ENCODE peak calls at places on chromosomes 11 and 22, in seven cellular contexts. I, P, U, X, Y, B and D are unnamed samples.
A peak's percentile ranks its signal among the peaks of the same experiment; 100 is the strongest.

GRCh38 chr11:134333951-134334350 is 2.2 kb downstream of the GLB1L2 start:
- DNase-seq in X (no peak), I (no peak), B (no peak), Y (no peak), P (peak; percentile 45), U (no peak), D (no peak)

GRCh38 chr11:88405853-88406252 is 68.3 kb upstream of the CTSC start:
- DNase-seq in Y (no peak), P (no peak), B (no peak), X (no peak), I (no peak), U (no peak), D (no peak)

GRCh38 chr11:75388386-75389275 is 10.7 kb upstream of the RPS3 start:
- DNase-seq in Y (peak; percentile 86), B (peak; percentile 81), X (peak; percentile 72), I (peak; percentile 86), U (peak; percentile 75), P (peak; percentile 82), D (peak; percentile 94)

GRCh38 chr11:12377106-12377823 is at the start of gene PARVA:
- DNase-seq in P (no peak), B (peak; percentile 75), U (no peak), I (no peak), Y (peak; percentile 85), X (peak; percentile 72), D (no peak)

GRCh38 chr11:23313001-23313400 is 452.7 kb upstream of the CCDC179 start:
- DNase-seq in Y (no peak), B (no peak), P (no peak), I (no peak), U (no peak), X (no peak), D (no peak)

GRCh38 chr11:33646629-33647028 is 54.0 kb downstream of the C11orf91 start:
- DNase-seq in P (no peak), Y (no peak), B (no peak), U (no peak), I (no peak), X (no peak), D (no peak)

GRCh38 chr11:23192256-23192655 is 332.0 kb upstream of the CCDC179 start:
- DNase-seq in P (no peak), Y (no peak), I (no peak), U (no peak), B (no peak), X (no peak), D (no peak)

GRCh38 chr11:16603245-16603644 is 135.2 kb upstream of the C11orf58 start:
- DNase-seq in B (peak; percentile 26), X (no peak), P (no peak), Y (peak; percentile 31), U (no peak), I (no peak), D (no peak)

GRCh38 chr11:61353109-61354067 is 8.3 kb downstream of the CYB561A3 start:
- DNase-seq in P (no peak), X (no peak), U (no peak), B (no peak), I (no peak), Y (no peak), D (no peak)

GRCh38 chr11:34809191-34810106 is 106.7 kb downstream of the APIP start:
- DNase-seq in B (no peak), U (no peak), I (no peak), P (no peak), X (no peak), Y (no peak), D (no peak)

GRCh38 chr11:14386895-14387480 is 28.0 kb upstream of the RRAS2 start:
- DNase-seq in I (peak; percentile 5), P (no peak), B (no peak), U (no peak), Y (peak; percentile 78), X (peak; percentile 50), D (no peak)

GRCh38 chr11:94449437-94449836 is 44.2 kb downstream of the MRE11 start:
- DNase-seq in U (no peak), B (no peak), Y (no peak), I (peak; percentile 2), X (no peak), P (no peak), D (no peak)

GRCh38 chr11:69052343-69053168 is 3.8 kb downstream of the TPCN2 start:
- DNase-seq in U (no peak), Y (no peak), X (no peak), P (peak; percentile 40), I (no peak), B (no peak), D (no peak)

GRCh38 chr11:110908401-110909106 is 196.3 kb upstream of the ARHGAP20 start:
- DNase-seq in Y (no peak), U (peak; percentile 9), X (no peak), I (no peak), B (no peak), P (no peak), D (peak; percentile 61)

GRCh38 chr11:46240371-46240770 is 37.1 kb upstream of the CREB3L1 start:
- DNase-seq in B (no peak), Y (no peak), U (no peak), P (no peak), I (no peak), X (no peak), D (no peak)

GRCh38 chr11:70244698-70245097 is 25.8 kb upstream of the PPFIA1 start:
- DNase-seq in X (no peak), P (no peak), Y (no peak), U (no peak), I (no peak), B (no peak), D (no peak)

GRCh38 chr11:85647604-85648299 is at the start of gene TMEM126A:
- DNase-seq in I (peak; percentile 83), Y (peak; percentile 95), X (peak; percentile 88), B (peak; percentile 92), P (peak; percentile 61), U (peak; percentile 91), D (peak; percentile 92)

GRCh38 chr22:36160499-36160942 is at the start of gene APOL3:
- DNase-seq in B (no peak), I (no peak), P (no peak), U (peak; percentile 63), Y (no peak), X (peak; percentile 80), D (no peak)

GRCh38 chr22:20319041-20319744 is 667 bp downstream of the DGCR6L start:
- DNase-seq in P (no peak), X (peak; percentile 13), B (peak; percentile 21), U (no peak), I (no peak), Y (peak; percentile 42), D (no peak)

GRCh38 chr11:115290479-115291390 is 213.5 kb downstream of the CADM1 start:
- DNase-seq in I (no peak), P (peak; percentile 35), B (no peak), U (no peak), Y (no peak), X (no peak), D (peak; percentile 55)

GRCh38 chr22:44162960-44163359 is 17.8 kb upstream of the PARVG start:
- DNase-seq in X (no peak), P (no peak), U (no peak), I (no peak), B (no peak), Y (no peak), D (no peak)

GRCh38 chr11:17846852-17847453 is 112.4 kb downstream of the KCNC1 start:
- DNase-seq in I (no peak), B (no peak), P (no peak), Y (no peak), X (no peak), U (no peak), D (no peak)